ENCODE peak calls at places on chromosomes 7 and 10, in five cellular contexts. B is HCT116, O is IMR-90, K is K562, E is transverse colon. Y is an unnamed sample.

GRCh38 chr7:2151235-2151634 is 81.5 kb downstream of the MAD1L1 start:
- DNase-seq in O (no peak), K (no peak), E (no peak), B (no peak), Y (no peak)

GRCh38 chr10:45509491-45509890 is 135.5 kb downstream of the ALOX5 start:
- DNase-seq in E (no peak), K (no peak), O (no peak), B (no peak), Y (no peak)

GRCh38 chr7:114312649-114313048 is 102.0 kb upstream of the FOXP2 start:
- DNase-seq in B (no peak), K (no peak), O (no peak), E (no peak), Y (no peak)

GRCh38 chr10:128566376-128566968 is 440.2 kb upstream of the MKI67 start:
- DNase-seq in E (no peak), O (no peak), B (no peak), K (no peak), Y (no peak)

GRCh38 chr10:47038881-47039557 is 127.8 kb downstream of the PTPN20 start:
- DNase-seq in B (no peak), K (peak), O (no peak), E (no peak), Y (no peak)

GRCh38 chr7:101635484-101635883 is 6.4 kb upstream of the MYL10 start:
- DNase-seq in B (no peak), E (no peak), K (no peak), O (no peak), Y (no peak)

GRCh38 chr7:17405786-17406185 is 107.3 kb downstream of the AHR start:
- DNase-seq in O (peak), E (no peak), B (peak), K (no peak), Y (peak)

GRCh38 chr10:7411671-7412481 is 1.0 kb upstream of the SFMBT2 start:
- DNase-seq in K (no peak), B (no peak), O (no peak), E (peak), Y (peak)

GRCh38 chr10:88120075-88120474 is 256.6 kb downstream of the PTEN start:
- DNase-seq in O (no peak), E (no peak), B (no peak), K (peak), Y (no peak)

GRCh38 chr7:135774284-135774683 is 25.7 kb upstream of the FAM180A start:
- DNase-seq in K (no peak), B (no peak), O (peak), E (peak), Y (no peak)

DNA sequence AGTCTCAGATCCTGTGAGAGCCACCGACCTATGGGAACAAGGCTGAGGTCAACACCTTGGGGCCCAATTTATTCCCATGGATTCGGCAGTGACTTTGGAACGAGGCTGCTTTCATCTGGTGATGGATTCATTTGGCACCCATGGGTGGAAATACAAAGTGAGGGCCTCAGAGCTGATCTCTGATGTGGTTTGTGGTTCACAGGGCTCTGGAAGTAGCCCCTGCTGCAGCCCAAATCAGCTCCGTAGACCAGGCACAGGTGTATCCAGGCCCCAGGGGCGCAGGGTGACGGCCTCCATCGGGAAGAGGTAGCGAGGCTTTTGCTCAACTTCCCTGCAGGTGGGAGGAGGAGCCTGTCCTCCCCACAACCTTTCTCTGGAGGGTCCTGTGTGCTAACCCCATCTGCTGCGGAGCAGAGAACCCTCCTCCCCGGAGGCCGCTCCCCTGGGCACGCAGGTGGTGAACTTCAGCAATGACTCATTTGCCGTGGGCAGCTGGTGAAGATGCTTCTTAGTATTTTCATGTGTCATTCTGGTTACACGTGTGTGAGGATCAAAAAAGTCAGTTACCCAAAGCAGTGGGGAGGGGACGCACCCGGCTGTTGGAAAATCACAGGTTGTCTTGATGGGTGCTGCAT is 7.5 kb upstream of the JAKMIP3 start:
- DNase-seq in E (no peak), B (no peak), K (no peak), O (no peak), Y (no peak)
- H3K27ac ChIP-seq in E (no peak), B (no peak), K (no peak), O (no peak), Y (no peak)

GRCh38 chr10:65396997-65397396 is 1528.8 kb upstream of the LRRTM3 start:
- DNase-seq in B (no peak), K (no peak), O (no peak), E (no peak), Y (no peak)
- TF ChIP-seq POLR2A in B (no peak), K (no peak), O (no peak), E (no peak), Y (no peak)

DNA sequence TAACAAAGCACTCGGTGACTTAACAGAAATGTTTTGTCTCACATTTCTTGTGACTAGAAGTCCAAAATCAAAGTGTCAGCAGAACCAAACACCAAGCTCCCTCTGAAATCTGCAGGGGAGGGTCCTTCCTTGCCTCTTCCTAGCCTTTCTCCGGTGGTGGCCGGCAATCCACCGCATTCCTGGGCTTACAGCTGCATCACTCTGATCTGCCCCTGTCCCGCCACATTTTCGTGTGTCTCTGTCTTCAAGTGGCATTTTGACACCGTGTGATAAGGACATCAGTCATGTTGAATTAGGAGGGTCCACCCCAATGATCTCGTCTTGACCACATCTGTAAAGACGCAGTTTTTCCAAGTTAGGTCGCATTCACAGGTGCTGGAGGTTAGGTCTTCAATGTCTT is 30.5 kb upstream of the TOMM7 start:
- DNase-seq in B (no peak), E (no peak), K (no peak), O (no peak), Y (no peak)
- H3K4me3 ChIP-seq in B (no peak), E (no peak), K (no peak), O (no peak), Y (no peak)

DNA sequence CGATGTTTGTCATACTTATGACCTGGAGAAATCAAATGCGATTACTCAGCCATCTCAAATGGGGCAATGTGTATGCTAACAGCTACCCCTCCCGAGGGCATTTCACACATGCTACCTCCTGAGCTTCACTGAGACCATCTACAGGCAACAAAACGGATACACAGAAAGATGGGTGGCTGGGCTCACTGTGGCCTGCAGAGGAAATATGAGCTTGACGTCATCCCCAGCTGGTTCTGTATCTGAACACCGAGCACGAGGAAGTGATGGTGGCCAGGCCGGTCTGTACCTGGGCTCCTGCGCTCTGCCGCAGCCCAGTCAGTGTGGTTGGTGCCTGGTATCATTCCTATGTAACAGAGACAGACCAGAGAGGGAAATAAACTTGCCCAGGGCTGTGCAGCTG is 374.3 kb downstream of the RPS24 start:
- DNase-seq in K (no peak), E (no peak), O (no peak), B (no peak), Y (peak)
- H3K27ac ChIP-seq in K (no peak), E (peak), O (no peak), B (no peak), Y (no peak)

GRCh38 chr10:90915141-90916075 is 5.5 kb downstream of the ANKRD1 start:
- DNase-seq in K (peak), B (no peak), O (no peak), E (no peak), Y (no peak)
- TF ChIP-seq POLR2A in K (no peak), B (no peak), O (no peak), E (no peak), Y (no peak)

GRCh38 chr7:98211676-98212531 is 665 bp downstream of the BHLHA15 start:
- DNase-seq in B (no peak), E (peak), O (no peak), K (peak), Y (no peak)
- H3K4me3 ChIP-seq in B (peak), E (peak), O (peak), K (peak), Y (peak)

Y was measured in right lobe of liver.